ENCODE peak calls at places on chromosomes 12 and 14, in seven cellular contexts. K is choroid plexus epithelial cell; I is GM03348; B is activated naive CD8-positive, alpha-beta T cell treated with anti-CD3 and anti-CD28 coated beads, Interleukin-2, amount 50 U/mL, for 24 hours; T is A549; U is HT1080; M is NCI-H1417. C is an unnamed sample.

GRCh38 chr14:75249958-75250336 is 28.7 kb upstream of the FOS start:
- DNase-seq in B (no peak), T (no peak), I (no peak), M (no peak), K (no peak), U (no peak), C (no peak)

GRCh38 chr12:12696562-12697383 is 790 bp upstream of the GPR19 start:
- DNase-seq in I (peak), M (peak), K (peak), T (peak), U (peak), B (peak), C (peak)

GRCh38 chr14:99968156-99968920 is 96.9 kb upstream of the EVL start:
- DNase-seq in U (peak), K (peak), I (peak), M (no peak), T (no peak), B (no peak), C (no peak)

GRCh38 chr14:40464531-40464930 is 1032.3 kb upstream of the FBXO33 start:
- DNase-seq in U (no peak), I (no peak), B (no peak), M (no peak), T (no peak), K (no peak), C (no peak)

GRCh38 chr12:130447655-130447965 is 109.9 kb downstream of the PIWIL1 start:
- DNase-seq in U (no peak), T (no peak), K (no peak), M (no peak), B (no peak), I (no peak), C (no peak)

GRCh38 chr12:67940780-67941243 is 48.4 kb upstream of the IFNG-AS1 start:
- DNase-seq in T (peak), K (peak), I (peak), U (peak), M (no peak), B (no peak), C (no peak)

GRCh38 chr14:73176673-73177072 is 40.4 kb downstream of the PSEN1 start:
- DNase-seq in I (no peak), B (no peak), K (peak), U (no peak), M (no peak), T (no peak), C (no peak)

GRCh38 chr12:2108975-2109671 is 56.3 kb downstream of the CACNA1C start:
- DNase-seq in I (no peak), M (no peak), T (no peak), B (no peak), K (no peak), U (no peak), C (no peak)

GRCh38 chr14:23366163-23366921 is 1.4 kb upstream of the EFS start:
- DNase-seq in M (no peak), T (no peak), I (peak), U (no peak), B (no peak), K (peak), C (no peak)

GRCh38 chr14:105136401-105137322 is 31.9 kb downstream of the JAG2 start:
- DNase-seq in U (no peak), M (no peak), B (no peak), T (no peak), I (no peak), K (no peak), C (no peak)

GRCh38 chr14:87745507-87746118 is 247.4 kb downstream of the GALC start:
- DNase-seq in U (peak), B (peak), I (peak), T (peak), K (peak), M (peak), C (peak)

GRCh38 chr14:52852810-52853521 is 61.6 kb upstream of the GNPNAT1 start:
- DNase-seq in K (peak), B (no peak), U (no peak), T (no peak), I (no peak), M (no peak), C (no peak)

GRCh38 chr12:65561798-65562382 is 262.4 kb upstream of the HMGA2 start:
- DNase-seq in U (peak), I (no peak), B (no peak), K (peak), T (no peak), M (no peak), C (no peak)

GRCh38 chr12:30796508-30796780 is 41.7 kb upstream of the CAPRIN2 start:
- DNase-seq in T (peak), U (no peak), I (peak), M (peak), K (peak), B (peak), C (peak)

GRCh38 chr12:52380271-52380694 is 5.2 kb downstream of the KRT84 start:
- DNase-seq in I (peak), T (peak), B (peak), U (peak), K (peak), M (peak), C (peak)

GRCh38 chr12:116736962-116737773 is 701 bp downstream of the SPRING1 start:
- DNase-seq in B (peak), T (no peak), K (no peak), M (no peak), U (no peak), I (peak), C (no peak)

GRCh38 chr14:28651148-28651547 is 115.4 kb upstream of the FOXG1 start:
- DNase-seq in B (no peak), U (peak), I (no peak), K (peak), M (no peak), T (no peak), C (no peak)

GRCh38 chr14:96083667-96084320 is 44.6 kb downstream of the C14orf132 start:
- DNase-seq in K (no peak), T (no peak), M (peak), B (no peak), U (peak), I (no peak), C (peak)

GRCh38 chr12:62210422-62210821 is 49.8 kb upstream of the USP15 start:
- DNase-seq in T (peak), K (peak), I (peak), U (peak), M (peak), B (peak), C (peak)

GRCh38 chr12:53596920-53597363 is 29.2 kb downstream of the ATF7 start:
- DNase-seq in I (no peak), K (peak), T (no peak), B (no peak), M (no peak), U (peak), C (no peak)

GRCh38 chr14:71967709-71968108 is 35.5 kb downstream of the RGS6 start:
- DNase-seq in B (no peak), M (no peak), I (no peak), K (no peak), T (no peak), U (no peak), C (no peak)

GRCh38 chr14:95577067-95577800 is 42.4 kb downstream of the GLRX5 start:
- DNase-seq in I (no peak), B (no peak), U (no peak), T (no peak), M (no peak), K (no peak), C (no peak)

GRCh38 chr12:70876952-70877351 is 43.6 kb downstream of the PTPRR start:
- DNase-seq in T (no peak), M (no peak), I (peak), B (no peak), K (peak), U (peak), C (no peak)

GRCh38 chr12:38155020-38155395 is 161.6 kb upstream of the ALG10B start:
- DNase-seq in U (no peak), B (no peak), K (no peak), T (no peak), I (no peak), M (no peak), C (no peak)

GRCh38 chr14:54175298-54175942 is 218.8 kb upstream of the BMP4 start:
- DNase-seq in I (peak), T (peak), M (peak), B (peak), U (peak), K (peak), C (peak)

GRCh38 chr14:103033744-103034143 is 23.6 kb downstream of the CDC42BPB start:
- DNase-seq in B (no peak), U (no peak), I (no peak), M (no peak), T (peak), K (no peak), C (no peak)

GRCh38 chr12:124567673-124568373 is 411 bp upstream of the NCOR2 start:
- DNase-seq in I (peak), K (peak), M (peak), B (peak), U (peak), T (peak), C (peak)

GRCh38 chr12:107829271-107829670 is 54.8 kb downstream of the ASCL4 start:
- DNase-seq in K (no peak), U (no peak), T (no peak), I (no peak), B (no peak), M (no peak), C (no peak)

GRCh38 chr14:69432364-69432763 is 33.9 kb downstream of the SLC39A9 start:
- DNase-seq in B (no peak), U (no peak), M (no peak), I (no peak), T (no peak), K (no peak), C (no peak)